ENCODE peak calls at places on chromosome 10, in four cellular contexts. Z is Calu3, S is B cell, U is neural crest cell. E is an unnamed sample.

GRCh38 chr10:80454526-80455460 is 683 bp downstream of the TSPAN14 start:
- DNase-seq in U (no peak), S (peak; percentile 57), Z (peak; percentile 49), E (peak; percentile 62)

GRCh38 chr10:23047201-23048050 is 48.0 kb upstream of the MSRB2 start:
- DNase-seq in Z (no peak), U (no peak), S (no peak), E (no peak)

GRCh38 chr10:373516-374309 is 238.5 kb downstream of the ZMYND11 start:
- DNase-seq in S (no peak), Z (no peak), U (no peak), E (no peak)

GRCh38 chr10:42428534-42428933 is 209.8 kb downstream of the ZNF33B start:
- DNase-seq in S (no peak), U (no peak), Z (peak; percentile 2), E (no peak)

GRCh38 chr10:68175954-68176353 is 56.0 kb downstream of the ATOH7 start:
- DNase-seq in U (no peak), S (no peak), Z (no peak), E (no peak)

GRCh38 chr10:75071164-75071489 is 40.3 kb upstream of the SAMD8 start:
- DNase-seq in S (no peak), Z (no peak), U (no peak), E (no peak)

GRCh38 chr10:34637419-34637911 is 177.6 kb downstream of the PARD3 start:
- DNase-seq in Z (peak; percentile 83), U (peak; percentile 79), S (peak; percentile 72), E (peak; percentile 67)

GRCh38 chr10:97546441-97547340 is 25.9 kb upstream of the ANKRD2 start:
- DNase-seq in U (no peak), Z (no peak), S (no peak), E (no peak)

GRCh38 chr10:133276435-133277201 is at the start of gene ADAM8:
- DNase-seq in S (peak; percentile 90), U (no peak), Z (peak; percentile 74), E (peak; percentile 97)

GRCh38 chr10:59382831-59383295 is 20.5 kb upstream of the FAM13C start:
- DNase-seq in Z (no peak), U (no peak), S (no peak), E (no peak)

GRCh38 chr10:42959833-42960232 is 117.0 kb upstream of the RET start:
- DNase-seq in U (no peak), Z (no peak), S (no peak), E (no peak)

GRCh38 chr10:132932461-132933307 is 9.7 kb downstream of the CFAP46 start:
- DNase-seq in S (no peak), Z (no peak), U (no peak), E (no peak)

GRCh38 chr10:32961892-32962369 is 3.9 kb upstream of the ITGB1 start:
- DNase-seq in U (no peak), Z (peak; percentile 51), S (no peak), E (no peak)

GRCh38 chr10:96416643-96417042 is 57.8 kb upstream of the OPALIN start:
- DNase-seq in S (no peak), U (peak; percentile 20), Z (no peak), E (no peak)

GRCh38 chr10:80585812-80586211 is 48.1 kb downstream of the SH2D4B start:
- DNase-seq in Z (no peak), U (no peak), S (no peak), E (no peak)

GRCh38 chr10:47449102-47449978 is 34.6 kb downstream of the ANXA8 start:
- DNase-seq in S (no peak), U (no peak), Z (no peak), E (no peak)

GRCh38 chr10:110791541-110792073 is 80.1 kb upstream of the PDCD4 start:
- DNase-seq in Z (no peak), S (no peak), U (no peak), E (no peak)

GRCh38 chr10:15997313-15997712 is 137.0 kb upstream of the MINDY3 start:
- DNase-seq in U (no peak), S (no peak), Z (no peak), E (no peak)

GRCh38 chr10:132283604-132284382 is 24.0 kb downstream of the STK32C start:
- DNase-seq in S (no peak), Z (no peak), U (no peak), E (no peak)

GRCh38 chr10:21807162-21807561 is 196.4 kb downstream of the DNAJC1 start:
- DNase-seq in S (no peak), Z (no peak), U (peak; percentile 36), E (no peak)

GRCh38 chr10:98331888-98332287 is 63.9 kb upstream of the LOXL4 start:
- DNase-seq in S (peak; percentile 21), U (no peak), Z (no peak), E (no peak)

GRCh38 chr10:24288581-24288980 is 79.6 kb downstream of the KIAA1217 start:
- DNase-seq in S (no peak), Z (no peak), U (no peak), E (no peak)

GRCh38 chr10:856405-857157 is 74.9 kb downstream of the LARP4B start:
- DNase-seq in U (no peak), S (no peak), Z (no peak), E (no peak)

GRCh38 chr10:111076682-111077661 is at the start of gene ADRA2A:
- DNase-seq in S (peak; percentile 25), U (peak; percentile 41), Z (peak; percentile 66), E (peak; percentile 62)

GRCh38 chr10:14669576-14669975 is 105.1 kb downstream of the FAM107B start:
- DNase-seq in Z (no peak), U (no peak), S (no peak), E (no peak)

GRCh38 chr10:58909881-58910280 is 266.6 kb upstream of the PHYHIPL start:
- DNase-seq in Z (no peak), S (no peak), U (no peak), E (no peak)

GRCh38 chr10:47070541-47070940 is 159.3 kb downstream of the PTPN20 start:
- DNase-seq in U (no peak), S (no peak), Z (no peak), E (no peak)

DNA sequence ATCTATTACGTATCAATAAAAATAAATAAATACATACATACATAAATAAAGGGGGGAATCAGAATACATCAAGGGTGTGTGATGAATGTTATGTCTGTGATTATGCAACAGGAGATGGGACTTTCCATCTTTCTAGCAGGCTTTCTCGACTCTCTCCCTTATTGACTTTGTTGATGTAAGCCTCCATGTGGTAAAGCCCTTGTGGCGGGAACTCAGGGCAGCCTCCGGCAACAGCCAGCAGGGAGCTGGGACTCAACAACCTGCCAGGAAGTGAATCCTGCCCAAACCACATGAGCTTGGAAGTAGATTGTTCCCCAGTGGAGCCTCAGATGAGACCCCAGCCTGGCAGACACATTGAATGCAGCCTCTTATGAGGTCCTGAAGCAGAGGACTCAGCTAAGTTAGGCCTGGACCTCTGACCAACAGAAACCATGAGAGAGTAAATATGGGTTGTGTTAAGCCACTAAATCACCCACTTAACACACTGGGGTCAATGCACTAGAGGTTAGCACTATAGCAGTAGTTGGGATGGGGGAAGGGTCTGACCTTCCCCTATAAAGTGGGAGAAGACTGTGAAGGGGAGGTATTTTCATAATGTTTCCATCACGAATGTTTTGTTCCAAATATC is 104.0 kb downstream of the JCAD start:
- DNase-seq in S (no peak), U (no peak), Z (peak; percentile 33), E (no peak)
- TF ChIP-seq CTCF in S (no peak), U (no peak), Z (no peak), E (no peak)

DNA sequence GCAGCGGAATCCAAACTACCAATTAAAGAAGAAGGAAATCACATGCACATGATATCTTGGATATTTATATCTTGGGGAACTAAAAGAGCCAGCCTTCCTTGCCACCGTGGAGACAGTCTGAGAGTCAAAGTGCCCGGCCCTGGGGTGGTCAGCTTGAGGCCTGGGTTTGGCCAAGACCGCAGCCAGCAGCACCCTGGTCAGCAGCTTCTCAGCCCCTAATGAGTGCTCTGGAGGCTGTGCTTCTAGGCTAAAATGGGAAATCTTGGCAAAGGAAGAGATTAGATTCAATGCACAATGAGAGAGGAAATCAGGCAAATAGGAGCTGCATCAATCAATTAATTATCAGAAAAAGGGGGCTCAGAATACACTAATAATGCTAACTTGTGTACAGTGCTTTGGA is 589.4 kb downstream of the NRG3 start:
- DNase-seq in U (no peak), Z (no peak), S (no peak), E (no peak)
- TF ChIP-seq CTCF in U (no peak), Z (no peak), S (no peak), E (no peak)

GRCh38 chr10:13338337-13339128 is 9.6 kb downstream of the SEPHS1 start:
- DNase-seq in S (no peak), Z (no peak), U (no peak), E (no peak)

GRCh38 chr10:13334556-13334955 is 13.5 kb downstream of the SEPHS1 start:
- DNase-seq in S (no peak), U (no peak), Z (no peak), E (no peak)

GRCh38 chr10:13337827-13338196 is 10.3 kb downstream of the SEPHS1 start:
- DNase-seq in Z (no peak), U (no peak), S (no peak), E (no peak)

GRCh38 chr10:13337128-13337826 is 10.8 kb downstream of the SEPHS1 start:
- DNase-seq in S (no peak), U (no peak), Z (no peak), E (no peak)

DNA sequence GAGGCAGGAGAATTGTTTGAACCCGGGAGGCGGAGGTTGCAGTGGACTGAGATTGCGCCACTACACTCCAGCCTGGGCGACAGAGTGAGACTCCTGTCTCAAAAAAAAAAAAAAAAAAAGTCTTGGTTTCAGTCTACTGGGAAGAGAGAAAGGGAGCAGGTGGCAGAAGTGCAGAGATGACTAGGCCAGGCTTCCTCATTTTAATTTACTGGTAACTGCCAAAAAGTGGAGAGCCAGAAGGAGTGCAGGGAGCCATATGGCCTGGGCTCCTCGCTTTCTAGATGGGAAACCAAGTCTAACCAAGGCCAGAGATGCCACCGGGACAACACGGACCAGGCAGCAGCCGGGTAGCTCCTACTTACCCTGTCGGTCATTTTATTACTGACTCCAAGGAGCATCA is 12.2 kb downstream of the SEPHS1 start:
- DNase-seq in Z (no peak), S (no peak), U (no peak), E (peak; percentile 45)
- TF ChIP-seq CTCF in Z (no peak), S (no peak), U (no peak), E (no peak)

GRCh38 chr10:95209509-95210127 is 15.6 kb downstream of the ACSM6 start:
- DNase-seq in Z (no peak), U (no peak), S (no peak), E (no peak)

GRCh38 chr10:95214369-95214768 is 20.3 kb downstream of the ACSM6 start:
- DNase-seq in U (no peak), S (no peak), Z (no peak), E (no peak)

GRCh38 chr10:95211606-95212279 is 17.7 kb downstream of the ACSM6 start:
- DNase-seq in Z (no peak), S (no peak), U (no peak), E (no peak)

GRCh38 chr10:95214793-95215192 is 20.8 kb downstream of the ACSM6 start:
- DNase-seq in U (no peak), S (no peak), Z (no peak), E (no peak)

DNA sequence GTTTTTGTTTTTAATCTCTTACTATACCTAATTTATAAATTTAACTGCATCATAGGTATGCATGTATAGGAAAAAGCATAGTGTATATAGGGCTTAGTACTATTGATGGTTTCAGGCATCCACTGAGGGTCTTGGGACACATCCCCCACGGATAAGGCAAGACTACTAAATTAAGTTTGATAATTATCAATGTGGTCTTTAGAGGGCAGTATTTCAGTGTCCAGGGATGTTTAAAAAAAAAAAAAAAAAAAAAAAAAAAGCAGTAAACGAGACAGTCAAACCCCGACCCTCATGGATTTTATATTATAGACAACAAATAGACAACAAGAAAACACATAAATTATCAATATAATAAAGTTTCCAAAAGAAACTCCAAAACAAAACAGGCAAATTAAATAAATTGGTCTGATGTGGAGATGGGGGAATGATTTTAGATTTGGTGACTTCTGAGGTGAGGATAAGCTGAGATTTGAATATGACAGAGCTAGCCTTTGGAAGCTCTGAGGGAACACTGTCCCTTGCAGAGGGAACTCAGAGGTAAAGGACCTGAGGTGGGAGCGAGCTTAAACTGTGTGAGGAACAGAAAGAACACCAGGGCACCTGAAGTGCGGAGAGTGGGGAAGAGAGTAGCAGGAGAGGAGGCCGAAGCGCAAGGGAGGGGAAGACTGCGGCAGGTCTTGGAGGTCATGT is 14.8 kb downstream of the ACSM6 start:
- DNase-seq in S (no peak), Z (no peak), U (no peak), E (no peak)
- TF ChIP-seq CTCF in S (peak; percentile 62), Z (no peak), U (peak; percentile 59), E (no peak)